ENCODE peak calls at places on chromosome 6, in nine cellular contexts. X is lower leg skin, Y is prostate gland, H is foreskin fibroblast, E is transverse colon, T is AG04450, L is body of pancreas, M is endodermal cell, O is IMR-90. I is an unnamed sample.

GRCh38 chr6:132504757-132505156 is 8.2 kb downstream of the STX7 start:
- DNase-seq in X (no peak), Y (no peak), H (peak; percentile 36), E (no peak), T (no peak), L (peak; percentile 36), M (no peak), O (no peak), I (no peak)

GRCh38 chr6:158778005-158778527 is 41.1 kb downstream of the EZR start:
- DNase-seq in X (peak; percentile 72), Y (no peak), H (no peak), E (peak; percentile 52), T (no peak), L (no peak), M (no peak), O (no peak), I (no peak)

GRCh38 chr6:125140808-125141207 is 12.8 kb upstream of the TPD52L1 start:
- DNase-seq in X (no peak), Y (no peak), H (peak; percentile 40), E (no peak), T (no peak), L (no peak), M (no peak), O (peak; percentile 64), I (no peak)

GRCh38 chr6:83215131-83216047 is 22.2 kb downstream of the RWDD2A start:
- DNase-seq in X (peak; percentile 86), Y (peak; percentile 66), H (peak; percentile 88), E (peak; percentile 51), T (peak; percentile 51), L (peak; percentile 71), M (peak; percentile 69), O (peak; percentile 80), I (peak; percentile 84)

GRCh38 chr6:45647341-45648138 is 269.8 kb upstream of the SUPT3H start:
- DNase-seq in X (no peak), Y (no peak), H (no peak), E (no peak), T (no peak), L (no peak), M (no peak), O (peak; percentile 29), I (no peak)

GRCh38 chr6:50655848-50656453 is 57.4 kb upstream of the TFAP2D start:
- DNase-seq in X (no peak), Y (no peak), H (peak; percentile 8), E (no peak), T (no peak), L (peak; percentile 6), M (peak; percentile 45), O (peak; percentile 1), I (no peak)

GRCh38 chr6:170533792-170534191 is 19.3 kb downstream of the PSMB1 start:
- DNase-seq in X (no peak), Y (no peak), H (no peak), E (no peak), T (no peak), L (no peak), M (no peak), O (no peak), I (no peak)

GRCh38 chr6:14983599-14984296 is 262.1 kb upstream of the JARID2 start:
- DNase-seq in X (no peak), Y (no peak), H (peak; percentile 23), E (no peak), T (no peak), L (no peak), M (no peak), O (peak; percentile 36), I (no peak)

GRCh38 chr6:116370717-116371383 is at the start of gene DSE:
- DNase-seq in X (peak; percentile 97), Y (peak; percentile 70), H (peak; percentile 92), E (peak; percentile 78), T (peak; percentile 72), L (peak; percentile 62), M (peak; percentile 91), O (peak; percentile 86), I (peak; percentile 72)

GRCh38 chr6:109595998-109596397 is 95.0 kb downstream of the AK9 start:
- DNase-seq in X (no peak), Y (no peak), H (peak; percentile 68), E (no peak), T (no peak), L (no peak), M (peak; percentile 55), O (peak; percentile 57), I (peak; percentile 44)

GRCh38 chr6:149221774-149222070 is 95.8 kb upstream of the TAB2 start:
- DNase-seq in X (no peak), Y (no peak), H (no peak), E (no peak), T (no peak), L (no peak), M (no peak), O (peak; percentile 45), I (no peak)

GRCh38 chr6:90286884-90287488 is 9.7 kb downstream of the BACH2 start:
- DNase-seq in X (no peak), Y (peak; percentile 16), H (peak; percentile 43), E (peak; percentile 36), T (no peak), L (peak; percentile 39), M (peak; percentile 97), O (peak; percentile 20), I (peak; percentile 41)

GRCh38 chr6:146850238-146850896 is 251.6 kb downstream of the ADGB start:
- DNase-seq in X (no peak), Y (no peak), H (peak; percentile 48), E (no peak), T (peak; percentile 50), L (no peak), M (no peak), O (peak; percentile 93), I (peak; percentile 87)

GRCh38 chr6:166633732-166634535 is 6.9 kb upstream of the RPS6KA2 start:
- DNase-seq in X (peak; percentile 84), Y (no peak), H (peak; percentile 34), E (no peak), T (no peak), L (no peak), M (peak; percentile 29), O (peak; percentile 69), I (no peak)

GRCh38 chr6:7165736-7166296 is 58.1 kb downstream of the RREB1 start:
- DNase-seq in X (no peak), Y (no peak), H (no peak), E (no peak), T (no peak), L (no peak), M (peak; percentile 69), O (no peak), I (no peak)

GRCh38 chr6:7196019-7196402 is 88.2 kb downstream of the RREB1 start:
- DNase-seq in X (peak; percentile 77), Y (no peak), H (no peak), E (no peak), T (no peak), L (peak; percentile 32), M (no peak), O (no peak), I (no peak)

GRCh38 chr6:21277601-21278043 is 315.9 kb upstream of the SOX4 start:
- DNase-seq in X (no peak), Y (no peak), H (peak; percentile 17), E (no peak), T (no peak), L (no peak), M (peak; percentile 78), O (no peak), I (no peak)

GRCh38 chr6:113649276-113649675 is 207.9 kb upstream of the MARCKS start:
- DNase-seq in X (no peak), Y (peak; percentile 79), H (no peak), E (no peak), T (no peak), L (peak; percentile 69), M (no peak), O (no peak), I (no peak)

GRCh38 chr6:158506577-158506976 is 53.3 kb upstream of the TMEM181 start:
- DNase-seq in X (no peak), Y (no peak), H (no peak), E (no peak), T (no peak), L (no peak), M (peak; percentile 94), O (peak; percentile 7), I (no peak)

GRCh38 chr6:5998741-5999687 is 7.7 kb downstream of the NRN1 start:
- DNase-seq in X (peak; percentile 94), Y (no peak), H (peak; percentile 28), E (no peak), T (no peak), L (peak; percentile 13), M (peak; percentile 89), O (no peak), I (no peak)
- TF ChIP-seq CTCF in X (no peak), Y (no peak), H (no peak), E (no peak), T (no peak), L (no peak), M (peak; percentile 46), O (no peak), I (no peak)

GRCh38 chr6:11012295-11012754 is 31.8 kb downstream of the ELOVL2 start:
- DNase-seq in X (no peak), Y (no peak), H (no peak), E (no peak), T (no peak), L (no peak), M (no peak), O (no peak), I (no peak)
- H3K4me3 ChIP-seq in X (no peak overlapping the region), Y (no peak overlapping the region), H (no peak overlapping the region), E (no peak overlapping the region), T (no peak overlapping the region), L (no peak overlapping the region), M (no peak overlapping the region), O (no peak overlapping the region), I (no peak overlapping the region)

GRCh38 chr6:142071981-142072380 is 60.7 kb upstream of the GJE1 start:
- DNase-seq in X (no peak), Y (no peak), H (no peak), E (no peak), T (no peak), L (no peak), M (peak; percentile 76), O (no peak), I (no peak)

GRCh38 chr6:142079130-142079529 is 53.6 kb upstream of the GJE1 start:
- DNase-seq in X (no peak), Y (no peak), H (no peak), E (no peak), T (no peak), L (no peak), M (no peak), O (no peak), I (no peak)

GRCh38 chr6:142075516-142076101 is 57.1 kb upstream of the GJE1 start:
- DNase-seq in X (no peak), Y (no peak), H (no peak), E (no peak), T (no peak), L (no peak), M (peak; percentile 39), O (no peak), I (no peak)

GRCh38 chr6:142074516-142074915 is 58.2 kb upstream of the GJE1 start:
- DNase-seq in X (no peak), Y (no peak), H (no peak), E (no peak), T (no peak), L (no peak), M (no peak), O (peak; percentile 0), I (no peak)
- TF ChIP-seq CTCF in X (no peak), Y (no peak), H (no peak), E (no peak), T (no peak), L (no peak), M (no peak), O (no peak), I (no peak)

GRCh38 chr6:62971976-62972658 is 239.2 kb upstream of the FKBP1C start:
- DNase-seq in X (no peak), Y (no peak), H (no peak), E (no peak), T (no peak), L (no peak), M (no peak), O (no peak), I (no peak)
- H3K4me3 ChIP-seq in X (no peak overlapping the region), Y (no peak overlapping the region), H (no peak overlapping the region), E (no peak overlapping the region), T (no peak overlapping the region), L (no peak overlapping the region), M (no peak overlapping the region), O (no peak overlapping the region), I (no peak overlapping the region)

I was measured in brain microvascular endothelial cell.